ENCODE peak calls at places on chromosomes 6 and 20, in four cellular contexts. W, K, E and J are unnamed samples. For H3K4me1, the result is how much of the 10 kb centered on the place peaks cover.

GRCh38 chr6:43235841-43236240 is 6.6 kb upstream of the DNPH1 start:
- DNase-seq in W (no peak), K (no peak), E (no peak), J (no peak)

GRCh38 chr6:26268659-26269402 is 96.2 kb upstream of the BTN3A2 start:
- DNase-seq in W (no peak), K (peak), E (no peak), J (no peak)

GRCh38 chr20:3250091-3250504 is 11.1 kb upstream of the SLC4A11 start:
- DNase-seq in W (no peak), K (peak), E (no peak), J (peak)

GRCh38 chr20:8305449-8305978 is 173.4 kb downstream of the PLCB1 start:
- DNase-seq in W (peak), K (peak), E (peak), J (peak)

GRCh38 chr6:31727034-31727716 is 1.9 kb downstream of the DDAH2 start:
- DNase-seq in W (no peak), K (no peak), E (no peak), J (no peak)

GRCh38 chr6:145374566-145374965 is 360.8 kb downstream of the EPM2A start:
- DNase-seq in W (no peak), K (no peak), E (no peak), J (no peak)

GRCh38 chr6:21593412-21593926 is at the start of gene SOX4:
- DNase-seq in W (peak), K (peak), E (peak), J (peak)

GRCh38 chr6:12241493-12242214 is 48.5 kb upstream of the EDN1 start:
- DNase-seq in W (no peak), K (no peak), E (no peak), J (no peak)

GRCh38 chr20:6746901-6747609 is 20.4 kb upstream of the BMP2 start:
- DNase-seq in W (no peak), K (peak), E (peak), J (peak)

GRCh38 chr20:32574296-32575226 is 10.6 kb downstream of the NOL4L start:
- DNase-seq in W (no peak), K (no peak), E (no peak), J (peak)

GRCh38 chr6:134381926-134382325 is 64.0 kb upstream of the SGK1 start:
- DNase-seq in W (no peak), K (no peak), E (no peak), J (no peak)

GRCh38 chr6:37862415-37862814 is 42.9 kb downstream of the ZFAND3 start:
- DNase-seq in W (no peak), K (no peak), E (no peak), J (no peak)

GRCh38 chr6:1312444-1313363 is 806 bp downstream of the FOXQ1 start:
- DNase-seq in W (peak), K (no peak), E (no peak), J (peak)

GRCh38 chr6:29678114-29678513 is 2.8 kb downstream of the ZFP57 start:
- DNase-seq in W (no peak), K (no peak), E (no peak), J (no peak)

GRCh38 chr6:44606506-44606905 is 219.0 kb downstream of the CDC5L start:
- DNase-seq in W (no peak), K (no peak), E (no peak), J (no peak)

GRCh38 chr6:16362819-16363589 is 124.6 kb downstream of the GMPR start:
- DNase-seq in W (peak), K (no peak), E (no peak), J (no peak)

GRCh38 chr6:26350858-26351543 is 14.0 kb upstream of the BTN3A2 start:
- DNase-seq in W (no peak), K (no peak), E (no peak), J (no peak)

GRCh38 chr6:125102901-125103300 is 50.7 kb upstream of the TPD52L1 start:
- DNase-seq in W (no peak), K (peak), E (no peak), J (peak)

GRCh38 chr6:47168176-47168575 is 126.0 kb upstream of the ADGRF1 start:
- DNase-seq in W (no peak), K (peak), E (no peak), J (peak)

DNA sequence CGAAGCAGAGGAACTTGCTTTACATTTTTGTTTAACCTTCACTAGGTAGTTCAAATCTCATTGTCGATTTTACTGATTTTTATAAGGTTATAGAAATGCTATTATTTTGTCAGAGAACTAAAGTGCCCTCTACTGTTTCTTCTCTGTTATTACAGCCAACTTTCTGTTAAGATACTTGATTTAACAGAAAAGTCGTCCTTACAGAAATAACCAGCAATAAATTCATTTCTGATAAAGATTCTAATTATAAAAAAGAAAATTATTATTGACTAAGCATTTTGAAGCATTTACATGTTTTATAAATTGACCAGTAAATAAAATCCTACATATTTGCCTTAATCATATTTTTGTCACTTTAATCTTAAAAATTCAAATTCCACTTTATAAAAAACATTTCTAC is 60.8 kb downstream of the OGFRL1 start:
- DNase-seq in W (peak), K (peak), E (no peak), J (no peak)
- TF ChIP-seq PBX3 in W (no peak), K (no peak), E (no peak), J (no peak)

GRCh38 chr6:36603222-36604089 is 9.3 kb downstream of the SRSF3 start:
- DNase-seq in W (no peak), K (no peak), E (no peak), J (no peak)

GRCh38 chr6:36604090-36605060 is 10.2 kb downstream of the SRSF3 start:
- DNase-seq in W (no peak), K (no peak), E (no peak), J (no peak)

GRCh38 chr6:36605560-36606391 is 11.6 kb downstream of the SRSF3 start:
- DNase-seq in W (no peak), K (no peak), E (no peak), J (no peak)

GRCh38 chr6:36607782-36608386 is 13.7 kb downstream of the SRSF3 start:
- DNase-seq in W (no peak), K (no peak), E (no peak), J (no peak)

GRCh38 chr6:36605102-36605501 is 10.9 kb downstream of the SRSF3 start:
- DNase-seq in W (no peak), K (no peak), E (no peak), J (no peak)
- TF ChIP-seq RAD21 in W (no peak), K (no peak), E (no peak), J (no peak)

GRCh38 chr20:50302463-50303041 is 111.9 kb downstream of the CEBPB start:
- DNase-seq in W (no peak), K (no peak), E (no peak), J (no peak)

GRCh38 chr20:50305636-50306477 is 115.2 kb downstream of the CEBPB start:
- DNase-seq in W (peak), K (peak), E (no peak), J (peak)

GRCh38 chr20:50304883-50305635 is 114.4 kb downstream of the CEBPB start:
- DNase-seq in W (peak), K (peak), E (no peak), J (no peak)

GRCh38 chr20:50303573-50304500 is 113.2 kb downstream of the CEBPB start:
- DNase-seq in W (peak), K (peak), E (no peak), J (no peak)

GRCh38 chr20:50304501-50304856 is 113.8 kb downstream of the CEBPB start:
- DNase-seq in W (peak), K (no peak), E (no peak), J (no peak)
- H3K4me1 ChIP-seq in W (under half), K (half or more), E (under half), J (half or more)

DNA sequence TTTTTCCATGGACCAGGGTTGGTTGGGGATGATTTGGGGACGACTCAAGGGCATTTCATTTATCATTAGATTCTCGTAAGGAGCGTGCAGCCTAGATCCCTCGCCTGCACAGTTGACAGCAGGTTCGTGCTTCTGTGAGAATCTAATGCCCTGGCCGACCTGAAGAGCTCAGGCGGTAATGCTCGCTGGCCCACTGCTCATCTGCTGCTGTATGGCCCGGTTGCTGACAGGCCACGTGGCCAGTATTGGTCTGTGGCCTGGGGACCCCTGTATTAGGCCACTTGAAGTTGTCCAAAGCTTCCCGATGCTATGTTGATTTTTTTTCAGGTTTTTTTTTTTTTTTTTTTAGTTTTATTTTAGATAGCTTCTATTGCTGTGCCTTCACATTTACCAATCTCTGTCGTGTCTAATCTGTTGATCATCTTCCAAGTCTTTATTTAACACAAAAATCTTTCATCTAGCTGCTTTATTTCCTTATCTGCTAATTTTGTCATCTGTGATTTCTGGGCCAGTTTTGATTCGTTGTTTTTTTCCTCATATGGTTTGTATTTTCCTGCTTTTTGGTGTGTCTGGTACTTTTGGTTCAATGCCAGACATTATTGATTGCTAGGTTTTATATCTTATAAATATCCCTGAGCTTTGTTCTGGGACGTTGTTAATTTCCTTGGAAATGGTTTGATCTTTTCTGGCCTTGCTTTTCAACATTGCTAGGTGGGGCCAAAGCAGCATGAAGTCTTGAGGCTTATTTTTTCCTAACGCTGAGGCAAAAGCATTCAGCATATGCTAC is 41.1 kb downstream of the DYNLT1 start:
- DNase-seq in W (peak), K (no peak), E (no peak), J (no peak)
- TF ChIP-seq PBX3 in W (no peak), K (no peak), E (no peak), J (no peak)

DNA sequence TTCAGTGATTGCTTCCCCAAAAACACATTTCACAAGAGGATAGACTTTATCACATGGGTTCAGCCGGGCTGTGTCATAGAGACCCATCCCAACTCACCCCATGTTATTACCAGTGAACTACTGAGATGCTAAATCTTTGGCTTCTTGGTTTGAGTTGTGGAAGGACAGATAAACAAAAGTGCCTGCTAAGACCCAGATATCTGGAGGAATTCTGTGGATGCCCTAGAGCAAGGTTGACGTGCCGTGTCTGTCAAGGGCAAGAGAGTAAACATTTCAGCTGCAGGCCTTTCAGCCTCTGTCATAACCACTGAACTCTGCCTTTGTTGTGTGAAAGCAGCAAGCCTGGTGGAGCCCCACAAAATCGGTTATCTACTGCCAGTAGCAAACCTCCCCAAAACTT is 11.2 kb upstream of the THBD start:
- DNase-seq in W (no peak), K (no peak), E (no peak), J (no peak)
- TF ChIP-seq RAD21 in W (no peak), K (no peak), E (no peak), J (no peak)

GRCh38 chr6:15269619-15270018 is 23.8 kb downstream of the JARID2 start:
- DNase-seq in W (no peak), K (no peak), E (no peak), J (no peak)
- H3K4me1 ChIP-seq in W (under half), K (half or more), E (under half), J (under half)

GRCh38 chr20:46022411-46023147 is 6.4 kb upstream of the SLC12A5 start:
- DNase-seq in W (peak), K (peak), E (no peak), J (peak)

GRCh38 chr20:46020515-46020914 is 8.5 kb upstream of the SLC12A5 start:
- DNase-seq in W (no peak), K (no peak), E (no peak), J (no peak)

GRCh38 chr20:46023999-46024398 is 5.0 kb upstream of the SLC12A5 start:
- DNase-seq in W (no peak), K (no peak), E (no peak), J (no peak)

GRCh38 chr20:46023148-46023484 is 5.9 kb upstream of the SLC12A5 start:
- DNase-seq in W (no peak), K (no peak), E (no peak), J (no peak)

GRCh38 chr20:46021361-46022359 is 7.4 kb upstream of the SLC12A5 start:
- DNase-seq in W (peak), K (peak), E (no peak), J (peak)
- TF ChIP-seq PBX3 in W (no peak), K (no peak), E (no peak), J (no peak)

GRCh38 chr6:159726918-159727716 is at the start of gene WTAP:
- DNase-seq in W (peak), K (peak), E (peak), J (peak)

GRCh38 chr6:159726196-159726917 is 949 bp upstream of the WTAP start:
- DNase-seq in W (no peak), K (no peak), E (no peak), J (no peak)

GRCh38 chr6:159728552-159728951 is 1.2 kb downstream of the WTAP start:
- DNase-seq in W (no peak), K (no peak), E (no peak), J (no peak)

GRCh38 chr6:159729598-159729997 is 2.3 kb downstream of the WTAP start:
- DNase-seq in W (no peak), K (no peak), E (peak), J (no peak)

GRCh38 chr6:159727717-159728440 is 573 bp downstream of the WTAP start:
- DNase-seq in W (no peak), K (peak), E (no peak), J (peak)
- TF ChIP-seq RAD21 in W (no peak), K (no peak), E (no peak), J (no peak)